ENCODE peak calls at places on chromosomes 2 and 18, in ten cellular contexts. N is Calu3, P is transverse colon, B is hepatocyte, D is upper lobe of right lung, K is neural crest cell, S is RWPE1, W is A549, O is astrocyte, Z is GM10248. A is an unnamed sample.

GRCh38 chr2:101710036-101710689 is 12.7 kb downstream of the MAP4K4 start:
- DNase-seq in N (no peak), P (no peak), B (no peak), D (no peak), K (no peak), S (no peak), W (no peak), O (no peak), Z (no peak), A (no peak)

GRCh38 chr2:29544917-29545316 is 376.5 kb downstream of the ALK start:
- DNase-seq in N (no peak), P (no peak), B (no peak), D (no peak), K (no peak), S (no peak), W (no peak), O (no peak), Z (no peak), A (no peak)

GRCh38 chr2:28393115-28393836 is 618 bp downstream of the FOSL2 start:
- DNase-seq in N (peak), P (peak), B (peak), D (peak), K (peak), S (no peak), W (no peak), O (peak), Z (peak), A (no peak)

GRCh38 chr2:237234268-237234667 is 148.6 kb downstream of the COPS8 start:
- DNase-seq in N (no peak), P (no peak), B (peak), D (no peak), K (no peak), S (no peak), W (no peak), O (no peak), Z (no peak), A (no peak)

GRCh38 chr2:144508162-144508765 is 11.7 kb downstream of the ZEB2 start:
- DNase-seq in N (no peak), P (no peak), B (no peak), D (no peak), K (no peak), S (no peak), W (no peak), O (no peak), Z (no peak), A (no peak)

GRCh38 chr2:239223330-239224248 is 177.2 kb downstream of the HDAC4 start:
- DNase-seq in N (no peak), P (peak), B (peak), D (no peak), K (no peak), S (no peak), W (no peak), O (peak), Z (no peak), A (no peak)

GRCh38 chr18:63070750-63071502 is 248.6 kb downstream of the BCL2 start:
- DNase-seq in N (no peak), P (no peak), B (peak), D (no peak), K (no peak), S (no peak), W (no peak), O (no peak), Z (no peak), A (no peak)

GRCh38 chr2:217790681-217791392 is 212.0 kb downstream of the TNS1 start:
- DNase-seq in N (no peak), P (no peak), B (peak), D (no peak), K (no peak), S (peak), W (no peak), O (peak), Z (peak), A (no peak)

GRCh38 chr2:37869756-37870155 is 55.3 kb upstream of the RMDN2 start:
- DNase-seq in N (no peak), P (no peak), B (no peak), D (no peak), K (no peak), S (no peak), W (no peak), O (peak), Z (no peak), A (no peak)

GRCh38 chr2:220072669-220073235 is 445.3 kb downstream of the SLC4A3 start:
- DNase-seq in N (no peak), P (no peak), B (no peak), D (no peak), K (no peak), S (no peak), W (no peak), O (no peak), Z (no peak), A (no peak)

GRCh38 chr2:10844083-10844482 is 31.5 kb upstream of the PDIA6 start:
- DNase-seq in N (peak), P (peak), B (peak), D (peak), K (peak), S (peak), W (no peak), O (peak), Z (no peak), A (no peak)

GRCh38 chr18:37166491-37166890 is 337.6 kb downstream of the KIAA1328 start:
- DNase-seq in N (no peak), P (no peak), B (no peak), D (no peak), K (no peak), S (no peak), W (no peak), O (no peak), Z (no peak), A (no peak)

GRCh38 chr2:21270658-21271057 is 146.9 kb downstream of the TDRD15 start:
- DNase-seq in N (no peak), P (no peak), B (peak), D (no peak), K (no peak), S (no peak), W (no peak), O (no peak), Z (no peak), A (no peak)

GRCh38 chr2:71721669-71722068 is 268.3 kb downstream of the DYSF start:
- DNase-seq in N (no peak), P (no peak), B (no peak), D (no peak), K (no peak), S (no peak), W (no peak), O (no peak), Z (no peak), A (no peak)

GRCh38 chr18:6650063-6650462 is 79.5 kb upstream of the ARHGAP28 start:
- DNase-seq in N (no peak), P (no peak), B (no peak), D (no peak), K (no peak), S (no peak), W (no peak), O (no peak), Z (no peak), A (no peak)

GRCh38 chr2:83103602-83104001 is 1355.5 kb downstream of the SUCLG1 start:
- DNase-seq in N (no peak), P (no peak), B (no peak), D (no peak), K (no peak), S (peak), W (no peak), O (peak), Z (no peak), A (peak)

GRCh38 chr18:13587477-13587876 is 138.9 kb downstream of the FAM210A start:
- DNase-seq in N (no peak), P (no peak), B (no peak), D (no peak), K (no peak), S (no peak), W (no peak), O (no peak), Z (no peak), A (no peak)

GRCh38 chr2:197141669-197142068 is 168.9 kb downstream of the ANKRD44 start:
- DNase-seq in N (no peak), P (no peak), B (no peak), D (no peak), K (no peak), S (no peak), W (no peak), O (no peak), Z (no peak), A (no peak)

GRCh38 chr2:89842180-89842908 is 1150.9 kb downstream of the RPIA start:
- DNase-seq in N (no peak), P (no peak), B (no peak), D (no peak), K (no peak), S (no peak), W (no peak), O (no peak), Z (peak), A (no peak)

DNA sequence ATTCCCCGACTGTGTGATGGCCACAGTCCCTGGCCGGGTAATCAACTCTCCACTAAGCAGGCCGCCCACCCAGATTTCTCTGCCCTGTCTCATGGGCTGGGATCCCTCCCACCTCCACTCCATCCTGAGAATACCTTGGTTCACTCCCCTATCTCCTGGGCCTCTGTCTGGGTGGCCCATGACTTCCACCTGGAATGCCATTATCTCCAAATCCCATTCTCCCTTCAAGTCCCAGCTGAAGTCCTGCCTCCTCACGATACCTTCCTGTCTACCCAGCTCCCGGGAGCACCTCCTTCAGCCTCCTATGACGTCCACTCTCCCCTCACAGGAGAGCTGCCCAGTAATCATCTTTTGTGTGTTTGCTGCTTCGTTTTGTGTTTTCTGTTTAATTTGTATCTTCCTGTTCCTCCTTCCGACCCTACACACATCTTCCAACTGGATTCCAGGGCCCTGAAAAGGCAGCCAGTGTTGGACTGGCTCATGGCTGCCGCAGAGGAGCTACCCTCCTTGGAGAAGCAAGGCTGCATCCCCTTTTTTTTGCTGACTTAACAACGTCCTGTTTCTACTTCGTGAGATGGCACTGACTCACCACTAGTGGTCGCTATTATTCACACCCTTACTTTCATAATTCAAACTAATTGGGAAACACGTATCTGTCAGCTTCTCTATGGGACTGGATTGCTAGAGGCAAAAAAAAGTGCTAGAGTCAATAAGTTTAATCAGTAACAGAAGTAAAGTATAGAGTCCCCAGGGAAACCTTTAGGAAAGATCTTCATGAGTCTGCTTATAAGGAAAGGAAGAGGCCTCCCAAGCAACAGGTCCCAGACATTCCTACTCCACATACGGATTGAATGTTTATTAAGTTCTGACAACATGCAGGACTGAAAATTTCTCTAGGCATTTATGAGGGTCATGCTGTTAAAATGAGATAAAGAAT is 171.9 kb upstream of the GATA6 start:
- DNase-seq in N (peak), P (no peak), B (peak), D (no peak), K (no peak), S (peak), W (peak), O (peak), Z (peak), A (peak)
- TF ChIP-seq CTCF in N (peak), P (peak), B (peak), D (peak), K (peak), S (peak), W (peak), O (peak), Z (peak), A (peak)

GRCh38 chr2:224875153-224875552 is 159.0 kb upstream of the CCDC195 start:
- DNase-seq in N (no peak), P (no peak), B (no peak), D (no peak), K (no peak), S (no peak), W (no peak), O (no peak), Z (no peak), A (no peak)

GRCh38 chr2:224881846-224882245 is 160.4 kb downstream of the DOCK10 start:
- DNase-seq in N (no peak), P (no peak), B (no peak), D (no peak), K (no peak), S (no peak), W (no peak), O (no peak), Z (no peak), A (no peak)

GRCh38 chr2:224875870-224876269 is 159.7 kb upstream of the CCDC195 start:
- DNase-seq in N (no peak), P (no peak), B (no peak), D (no peak), K (no peak), S (no peak), W (no peak), O (no peak), Z (no peak), A (no peak)

GRCh38 chr2:224871813-224872212 is 155.6 kb upstream of the CCDC195 start:
- DNase-seq in N (no peak), P (no peak), B (no peak), D (no peak), K (no peak), S (no peak), W (no peak), O (no peak), Z (no peak), A (no peak)

DNA sequence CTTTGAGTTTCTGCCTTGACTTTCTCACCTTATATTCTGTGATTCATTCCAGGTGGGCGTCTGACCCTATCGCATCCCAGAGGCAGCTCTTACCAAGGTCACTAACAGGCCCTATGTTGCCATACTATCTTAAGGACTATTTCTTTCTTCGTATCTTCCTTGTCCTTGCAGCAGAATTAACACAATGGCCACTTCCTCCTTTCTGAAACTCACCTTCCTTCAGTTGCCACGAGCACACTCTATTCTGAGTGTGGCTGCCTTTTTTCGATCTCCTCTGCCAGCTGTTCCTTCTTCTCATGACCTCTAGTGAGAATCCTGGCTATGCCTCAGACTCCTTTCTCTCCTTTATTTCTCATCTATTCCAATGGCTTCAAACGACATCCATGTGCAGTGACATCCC is 160.4 kb upstream of the CCDC195 start:
- DNase-seq in N (no peak), P (no peak), B (no peak), D (no peak), K (no peak), S (no peak), W (no peak), O (no peak), Z (no peak), A (no peak)
- TF ChIP-seq CTCF in N (no peak), P (no peak), B (no peak), D (no peak), K (no peak), S (no peak), W (no peak), O (no peak), Z (no peak), A (no peak)

DNA sequence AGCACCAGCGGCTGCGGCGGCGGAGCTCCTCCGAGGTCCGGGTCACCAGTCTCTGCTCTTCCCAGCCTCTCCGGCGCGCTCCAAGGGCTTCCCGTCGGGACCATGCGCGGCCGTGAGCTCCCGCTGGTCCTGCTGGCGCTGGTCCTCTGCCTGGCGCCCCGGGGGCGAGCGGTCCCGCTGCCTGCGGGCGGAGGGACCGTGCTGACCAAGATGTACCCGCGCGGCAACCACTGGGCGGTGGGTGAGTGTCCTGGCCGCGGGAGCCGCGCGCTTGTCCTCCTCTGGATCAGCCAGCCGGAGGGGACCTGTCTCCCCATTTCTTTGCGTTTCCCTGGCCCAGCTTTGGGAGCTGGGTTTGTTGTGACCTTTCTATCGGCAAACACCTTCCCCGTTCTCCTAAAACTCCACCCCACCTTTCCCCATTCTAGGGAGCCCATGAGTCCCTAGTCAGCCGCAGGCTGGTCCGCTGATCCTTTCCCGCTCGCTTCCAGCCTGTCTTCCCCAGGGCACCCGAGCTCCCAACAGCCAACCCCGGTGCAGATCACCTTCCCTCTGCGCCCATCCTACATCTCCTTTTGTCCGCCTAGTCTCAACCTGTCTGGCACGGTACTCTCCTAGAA is 316 bp downstream of the GRP start:
- DNase-seq in N (no peak), P (no peak), B (no peak), D (no peak), K (no peak), S (no peak), W (no peak), O (no peak), Z (peak), A (no peak)
- TF ChIP-seq CTCF in N (no peak), P (no peak), B (no peak), D (no peak), K (no peak), S (no peak), W (no peak), O (no peak), Z (no peak), A (no peak)

GRCh38 chr18:35131387-35132283 is 90.4 kb downstream of the MAPRE2 start:
- DNase-seq in N (no peak), P (no peak), B (no peak), D (no peak), K (peak), S (no peak), W (no peak), O (no peak), Z (no peak), A (no peak)

GRCh38 chr18:35130236-35130635 is 89.0 kb downstream of the MAPRE2 start:
- DNase-seq in N (no peak), P (no peak), B (no peak), D (no peak), K (no peak), S (no peak), W (no peak), O (no peak), Z (no peak), A (no peak)

GRCh38 chr18:35123811-35124210 is 82.6 kb downstream of the MAPRE2 start:
- DNase-seq in N (no peak), P (no peak), B (no peak), D (no peak), K (no peak), S (no peak), W (no peak), O (no peak), Z (no peak), A (no peak)

GRCh38 chr18:35128675-35129074 is 87.5 kb downstream of the MAPRE2 start:
- DNase-seq in N (no peak), P (no peak), B (no peak), D (no peak), K (no peak), S (no peak), W (no peak), O (no peak), Z (no peak), A (no peak)

DNA sequence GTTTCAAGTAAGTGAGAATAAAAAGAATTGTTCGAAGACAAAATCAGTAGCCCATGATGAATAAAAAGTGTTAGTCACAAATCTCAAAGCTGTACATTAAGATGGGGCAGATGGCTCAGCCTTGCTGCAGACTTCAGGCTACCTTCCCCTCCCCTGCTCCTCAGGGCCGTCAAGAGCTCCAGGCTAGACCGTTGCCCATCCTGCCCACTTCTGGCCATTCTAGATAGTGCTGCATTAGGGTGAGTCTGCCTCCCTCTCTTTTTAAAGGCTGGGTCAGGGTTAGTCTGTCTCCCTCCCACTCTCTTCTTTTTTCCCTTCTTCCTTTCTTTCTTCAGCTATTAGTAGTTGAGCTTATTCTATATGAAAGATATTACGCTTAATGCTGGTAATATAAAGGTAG is 86.0 kb downstream of the MAPRE2 start:
- DNase-seq in N (peak), P (no peak), B (no peak), D (no peak), K (no peak), S (no peak), W (no peak), O (no peak), Z (no peak), A (no peak)
- TF ChIP-seq CTCF in N (no peak), P (no peak), B (no peak), D (peak), K (no peak), S (no peak), W (no peak), O (no peak), Z (no peak), A (no peak)

GRCh38 chr2:45649457-45649854 is 2.0 kb upstream of the PRKCE start:
- DNase-seq in N (no peak), P (no peak), B (peak), D (no peak), K (no peak), S (no peak), W (no peak), O (no peak), Z (no peak), A (no peak)
- TF ChIP-seq CTCF in N (no peak), P (no peak), B (peak), D (no peak), K (no peak), S (no peak), W (no peak), O (no peak), Z (no peak), A (peak)